ENCODE peak calls at places on chromosomes 4 and X, in eight cellular contexts. P, K, O, S, A, T, D and I are unnamed samples.

GRCh38 chr4:155772459-155773195 is 13.8 kb downstream of the GUCY1B1 start:
- DNase-seq in P (no peak), K (no peak), O (no peak), S (no peak), A (no peak), T (no peak), D (no peak), I (no peak)

GRCh38 chr4:139506774-139507173 is 49.2 kb downstream of the SETD7 start:
- DNase-seq in P (no peak), K (no peak), O (no peak), S (no peak), A (no peak), T (no peak), D (no peak), I (no peak)

GRCh38 chr4:128812360-128812958 is 3.0 kb downstream of the JADE1 start:
- DNase-seq in P (peak), K (peak), O (peak), S (peak), A (no peak), T (no peak), D (peak), I (peak)

GRCh38 chr4:121950680-121951569 is 935 bp downstream of the TRPC3 start:
- DNase-seq in P (peak), K (no peak), O (no peak), S (peak), A (peak), T (no peak), D (peak), I (no peak)

GRCh38 chr4:169293343-169294176 is 22.8 kb upstream of the SH3RF1 start:
- DNase-seq in P (peak), K (no peak), O (no peak), S (no peak), A (peak), T (no peak), D (no peak), I (no peak)

GRCh38 chrX:123219916-123220315 is 35.8 kb downstream of the GRIA3 start:
- DNase-seq in P (no peak), K (no peak), O (no peak), S (no peak), A (no peak), T (no peak), D (peak), I (no peak)

GRCh38 chr4:55866973-55867574 is 13.6 kb downstream of the EXOC1 start:
- DNase-seq in P (peak), K (no peak), O (peak), S (no peak), A (peak), T (no peak), D (peak), I (no peak)

GRCh38 chr4:183823394-183823793 is 81.7 kb upstream of the STOX2 start:
- DNase-seq in P (no peak), K (no peak), O (peak), S (no peak), A (no peak), T (no peak), D (peak), I (peak)

GRCh38 chr4:22987861-22988260 is 295.1 kb downstream of the GBA3 start:
- DNase-seq in P (no peak), K (no peak), O (no peak), S (no peak), A (no peak), T (no peak), D (peak), I (no peak)

GRCh38 chr4:45638641-45639040 is 485.2 kb downstream of the GABRG1 start:
- DNase-seq in P (no peak), K (no peak), O (no peak), S (no peak), A (no peak), T (no peak), D (no peak), I (no peak)

GRCh38 chr4:13289391-13289790 is 194.7 kb downstream of the RAB28 start:
- DNase-seq in P (no peak), K (no peak), O (no peak), S (no peak), A (no peak), T (no peak), D (peak), I (no peak)

GRCh38 chr4:37685211-37685725 is 908 bp downstream of the RELL1 start:
- DNase-seq in P (no peak), K (no peak), O (peak), S (no peak), A (no peak), T (no peak), D (peak), I (no peak)

GRCh38 chr4:9999956-10000551 is 21.2 kb downstream of the SLC2A9 start:
- DNase-seq in P (peak), K (no peak), O (no peak), S (no peak), A (no peak), T (no peak), D (peak), I (no peak)

DNA sequence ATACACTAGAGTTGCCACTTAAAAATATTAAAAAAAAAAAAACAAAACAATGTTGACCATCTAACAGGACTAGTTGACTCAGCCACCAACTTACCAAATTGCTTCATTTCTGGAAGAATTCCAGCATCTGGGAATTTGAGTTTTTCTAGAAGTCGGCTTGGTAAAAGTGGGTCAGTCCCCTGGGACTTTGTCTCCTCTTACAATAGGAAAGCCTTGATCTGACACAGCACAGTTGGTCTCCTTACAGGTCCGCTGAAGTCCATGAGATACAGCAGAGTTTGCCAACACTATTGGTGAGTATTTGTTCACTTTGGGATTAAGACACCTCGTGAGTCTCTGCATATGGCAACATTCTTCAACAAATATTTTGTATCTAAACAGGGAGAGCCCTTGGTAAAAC is 18.2 kb upstream of the DDIT4L start:
- DNase-seq in P (no peak), K (no peak), O (no peak), S (no peak), A (no peak), T (no peak), D (peak), I (no peak)
- TF ChIP-seq CTCF in P (no peak), K (no peak), O (no peak), S (no peak), A (no peak), T (no peak), D (no peak), I (no peak)

DNA sequence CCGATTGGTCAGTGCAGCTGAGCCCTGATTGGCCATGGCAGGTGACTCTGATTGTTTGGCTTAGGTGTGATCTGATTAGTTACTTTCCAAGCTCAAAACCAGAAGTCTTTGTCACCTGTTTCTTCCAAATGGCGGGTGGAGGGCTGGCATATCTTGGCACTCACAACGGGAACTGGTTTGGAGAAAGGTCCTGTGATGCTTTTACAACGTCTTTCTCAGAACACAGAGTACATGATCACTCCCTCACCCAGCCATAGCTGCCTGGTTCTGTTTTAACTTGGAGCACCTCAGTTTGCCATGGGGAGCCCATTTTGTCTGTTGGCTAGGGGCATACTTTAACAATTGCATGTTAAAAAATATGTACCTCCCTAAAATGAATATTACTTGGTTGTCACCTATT is 13.0 kb upstream of the XK start:
- DNase-seq in P (no peak), K (no peak), O (no peak), S (no peak), A (no peak), T (no peak), D (no peak), I (no peak)
- TF ChIP-seq CTCF in P (no peak), K (no peak), O (no peak), S (no peak), A (no peak), T (no peak), D (no peak), I (no peak)

DNA sequence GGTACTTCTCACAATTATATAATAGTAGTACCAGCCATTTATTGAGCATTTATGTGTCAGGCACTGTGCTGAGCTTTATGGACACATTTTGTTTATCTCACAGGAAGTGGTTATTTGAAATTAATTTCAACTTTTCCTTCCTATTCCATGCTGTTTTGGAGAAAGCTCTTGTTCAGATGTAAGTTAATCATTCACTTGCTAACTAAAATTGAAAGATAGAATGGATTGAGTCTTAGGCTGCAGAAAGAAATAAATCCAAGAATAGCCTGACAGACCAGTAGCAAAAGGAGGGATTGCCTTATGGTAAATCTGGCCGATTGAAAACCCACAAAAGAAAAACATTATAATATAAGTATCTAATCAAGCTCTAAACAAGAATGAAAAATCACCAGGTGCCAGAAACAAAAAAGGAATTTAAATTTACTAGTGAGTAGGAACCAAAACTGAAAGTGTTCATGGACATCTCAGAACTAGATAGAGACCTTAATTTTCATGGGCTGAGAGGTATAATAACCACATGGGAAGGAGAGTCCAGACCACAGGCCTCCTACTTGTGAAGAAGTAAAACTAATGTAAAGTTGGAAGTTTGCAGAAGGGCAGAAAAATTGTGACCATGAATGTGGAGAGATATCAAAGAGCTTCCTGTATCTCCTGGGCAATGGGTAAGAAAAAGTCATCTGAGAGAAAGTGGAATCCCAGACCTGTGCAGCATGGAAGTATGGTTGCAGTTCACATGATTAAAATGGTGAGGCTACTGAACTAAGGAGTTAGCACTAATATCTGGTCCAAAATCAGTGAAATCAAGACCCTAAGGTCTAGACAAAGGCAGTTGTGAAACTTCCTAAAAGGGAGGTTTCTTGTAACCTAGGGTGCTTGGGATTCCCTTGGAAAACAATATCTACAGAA is 38.0 kb downstream of the RADX start:
- DNase-seq in P (peak), K (no peak), O (no peak), S (no peak), A (peak), T (no peak), D (no peak), I (no peak)
- TF ChIP-seq CTCF in P (no peak), K (no peak), O (no peak), S (no peak), A (no peak), T (no peak), D (no peak), I (no peak)

GRCh38 chrX:139932077-139932900 is 564 bp downstream of the ATP11C start:
- DNase-seq in P (peak), K (peak), O (no peak), S (peak), A (peak), T (no peak), D (peak), I (peak)

GRCh38 chrX:139933904-139934303 is 1.1 kb upstream of the ATP11C start:
- DNase-seq in P (no peak), K (no peak), O (no peak), S (no peak), A (no peak), T (no peak), D (no peak), I (no peak)

GRCh38 chrX:139931646-139932076 is 1.2 kb downstream of the ATP11C start:
- DNase-seq in P (no peak), K (no peak), O (no peak), S (no peak), A (no peak), T (peak), D (no peak), I (peak)

GRCh38 chrX:139930923-139931645 is 1.8 kb downstream of the ATP11C start:
- DNase-seq in P (peak), K (no peak), O (no peak), S (no peak), A (peak), T (no peak), D (peak), I (no peak)

GRCh38 chrX:139932901-139933796 is at the start of gene ATP11C:
- DNase-seq in P (peak), K (peak), O (peak), S (peak), A (peak), T (peak), D (peak), I (peak)
- TF ChIP-seq CTCF in P (peak), K (no peak), O (no peak), S (no peak), A (no peak), T (no peak), D (no peak), I (no peak)

DNA sequence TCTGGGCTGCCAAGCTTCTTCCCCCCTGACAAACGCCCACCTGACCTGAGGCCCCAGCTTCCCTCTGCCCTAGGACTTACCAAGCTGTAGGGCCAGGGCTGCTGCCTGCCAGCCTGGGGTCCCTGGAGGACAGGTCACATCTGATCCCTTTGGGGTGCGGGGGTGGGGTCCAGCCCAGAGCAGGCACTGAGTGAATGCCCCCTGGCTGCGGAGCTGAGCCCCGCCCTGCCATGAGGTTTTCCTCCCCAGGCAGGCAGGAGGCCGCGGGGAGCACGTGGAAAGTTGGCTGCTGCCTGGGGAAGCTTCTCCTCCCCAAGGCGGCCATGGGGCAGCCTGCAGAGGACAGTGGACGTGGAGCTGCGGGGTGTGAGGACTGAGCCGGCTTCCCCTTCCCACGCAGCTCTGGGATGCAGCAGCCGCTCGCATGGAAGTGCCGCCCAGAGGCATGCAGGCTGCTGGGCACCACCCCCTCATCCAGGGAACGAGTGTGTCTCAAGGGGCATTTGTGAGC is 37.0 kb downstream of the HTRA3 start:
- DNase-seq in P (no peak), K (no peak), O (no peak), S (no peak), A (no peak), T (no peak), D (no peak), I (peak)
- TF ChIP-seq CTCF in P (no peak), K (no peak), O (no peak), S (no peak), A (no peak), T (no peak), D (no peak), I (no peak)

GRCh38 chr4:123390846-123391456 is 5.6 kb upstream of the SPRY1 start:
- DNase-seq in P (no peak), K (no peak), O (no peak), S (no peak), A (no peak), T (no peak), D (peak), I (no peak)
- TF ChIP-seq CTCF in P (peak), K (no peak), O (peak), S (no peak), A (peak), T (peak), D (peak), I (no peak)